ENCODE peak calls at places on chromosome 10, in eight cellular contexts. F is fibroblast of pulmonary artery, L is foreskin fibroblast, A is GM06990, Q is GM12865, Z is tibial nerve, Y is lower lobe of right lung, E is keratinocyte. H is an unnamed sample.

GRCh38 chr10:132280646-132281074 is 27.1 kb downstream of the STK32C start:
- DNase-seq in E (no peak), Z (no peak), F (no peak), A (no peak), Y (peak), L (no peak), Q (no peak), H (no peak)

GRCh38 chr10:86256690-86257315 is 109.8 kb downstream of the GRID1 start:
- DNase-seq in L (no peak), Z (no peak), Y (no peak), F (no peak), A (no peak), Q (no peak), E (no peak), H (no peak)

GRCh38 chr10:132208489-132209050 is 21.8 kb downstream of the DPYSL4 start:
- DNase-seq in E (no peak), Q (no peak), F (no peak), A (no peak), Z (no peak), Y (no peak), L (no peak), H (no peak)

GRCh38 chr10:63281967-63282366 is 148.8 kb downstream of the NRBF2 start:
- DNase-seq in F (peak), L (peak), A (no peak), Z (no peak), E (no peak), Y (no peak), Q (no peak), H (no peak)

GRCh38 chr10:13006037-13006436 is 4.5 kb upstream of the CCDC3 start:
- DNase-seq in F (no peak), A (no peak), Q (no peak), E (no peak), L (no peak), Z (no peak), Y (no peak), H (no peak)

GRCh38 chr10:28296023-28296422 is 6.8 kb downstream of the MPP7 start:
- DNase-seq in F (no peak), A (no peak), Z (no peak), Q (no peak), L (no peak), E (no peak), Y (no peak), H (no peak)

GRCh38 chr10:34323197-34323596 is 491.9 kb downstream of the PARD3 start:
- DNase-seq in F (peak), Y (no peak), E (no peak), Z (no peak), A (no peak), L (peak), Q (no peak), H (peak)

GRCh38 chr10:21894648-21895342 is 108.7 kb downstream of the DNAJC1 start:
- DNase-seq in A (no peak), Q (peak), Z (no peak), L (no peak), Y (no peak), F (no peak), E (no peak), H (no peak)

GRCh38 chr10:90354914-90355313 is 502.9 kb downstream of the HTR7 start:
- DNase-seq in Y (no peak), E (no peak), L (no peak), F (no peak), Z (no peak), A (no peak), Q (no peak), H (no peak)

GRCh38 chr10:103111918-103112877 is 80.9 kb downstream of the NT5C2 start:
- DNase-seq in Y (no peak), Z (no peak), A (peak), L (no peak), F (no peak), E (no peak), Q (peak), H (no peak)

GRCh38 chr10:75265856-75266255 is 30.1 kb upstream of the COMTD1 start:
- DNase-seq in E (no peak), Z (no peak), A (no peak), Q (no peak), Y (no peak), F (no peak), L (no peak), H (no peak)

GRCh38 chr10:57880441-57881301 is 387.0 kb downstream of the IPMK start:
- DNase-seq in Y (no peak), E (no peak), L (peak), Q (no peak), A (no peak), F (no peak), Z (no peak), H (no peak)

GRCh38 chr10:102646610-102647432 is 2.5 kb downstream of the TRIM8 start:
- DNase-seq in Z (peak), F (peak), Q (peak), A (peak), Y (peak), E (no peak), L (peak), H (peak)

GRCh38 chr10:69160809-69161225 is 19.2 kb upstream of the SUPV3L1 start:
- DNase-seq in A (no peak), E (no peak), Y (no peak), Q (no peak), F (peak), Z (no peak), L (peak), H (no peak)

GRCh38 chr10:133134411-133135115 is 25.5 kb upstream of the KNDC1 start:
- DNase-seq in F (no peak), Q (no peak), Z (no peak), E (no peak), L (no peak), Y (peak), A (no peak), H (no peak)

GRCh38 chr10:91022924-91023707 is 102.2 kb upstream of the ANKRD1 start:
- DNase-seq in F (peak), Q (no peak), Z (peak), E (no peak), A (no peak), L (peak), Y (no peak), H (peak)

GRCh38 chr10:87092861-87093460 is 1.7 kb downstream of the GLUD1 start:
- DNase-seq in E (no peak), Y (no peak), F (peak), L (peak), A (no peak), Q (peak), Z (no peak), H (no peak)

GRCh38 chr10:60176900-60177299 is 212.8 kb downstream of the ANK3 start:
- DNase-seq in A (no peak), F (no peak), Q (no peak), E (no peak), Z (no peak), Y (no peak), L (no peak), H (no peak)

GRCh38 chr10:1061930-1062769 is 6.0 kb downstream of the WDR37 start:
- DNase-seq in Z (no peak), A (no peak), L (no peak), Y (no peak), E (no peak), Q (no peak), F (peak), H (peak)

GRCh38 chr10:79026806-79027146 is 42.0 kb upstream of the ZMIZ1 start:
- DNase-seq in E (no peak), Q (no peak), A (no peak), L (no peak), Y (no peak), F (no peak), Z (no peak), H (no peak)

GRCh38 chr10:89301231-89301630 is 615 bp upstream of the IFIT2 start:
- DNase-seq in E (no peak), Y (no peak), Q (peak), Z (peak), L (peak), F (peak), A (no peak), H (peak)

GRCh38 chr10:15349133-15349532 is 22.0 kb downstream of the FAM171A1 start:
- DNase-seq in A (no peak), F (no peak), L (no peak), Z (no peak), E (no peak), Q (no peak), Y (no peak), H (no peak)

GRCh38 chr10:59138052-59138451 is 38.4 kb upstream of the PHYHIPL start:
- DNase-seq in Q (no peak), E (no peak), F (no peak), A (no peak), L (no peak), Y (no peak), Z (no peak), H (no peak)

GRCh38 chr10:112286837-112287818 is 3.9 kb downstream of the TECTB start:
- DNase-seq in A (no peak), Y (no peak), E (no peak), Q (no peak), L (no peak), Z (no peak), F (no peak), H (no peak)

GRCh38 chr10:110380255-110380654 is 75.5 kb upstream of the SMNDC1 start:
- DNase-seq in F (no peak), Y (no peak), Z (no peak), L (no peak), E (no peak), Q (no peak), A (no peak), H (no peak)

GRCh38 chr10:48507933-48508830 is 96.7 kb downstream of the ARHGAP22 start:
- DNase-seq in Y (no peak), L (peak), A (no peak), Q (no peak), Z (peak), E (no peak), F (no peak), H (peak)

GRCh38 chr10:86944907-86945306 is 12.5 kb downstream of the MMRN2 start:
- DNase-seq in Z (no peak), F (no peak), A (no peak), Q (no peak), L (no peak), Y (no peak), E (no peak), H (no peak)

GRCh38 chr10:132406181-132406580 is 9.2 kb downstream of the PWWP2B start:
- DNase-seq in Q (no peak), L (no peak), E (no peak), F (no peak), A (no peak), Z (no peak), Y (peak), H (no peak)

GRCh38 chr10:26445411-26446031 is 7.4 kb downstream of the APBB1IP start:
- DNase-seq in Q (no peak), L (peak), E (no peak), Z (no peak), Y (no peak), F (no peak), A (no peak), H (no peak)

GRCh38 chr10:14665304-14665703 is 109.4 kb downstream of the FAM107B start:
- DNase-seq in Y (no peak), Z (no peak), L (peak), F (peak), E (no peak), A (no peak), Q (peak), H (no peak)

GRCh38 chr10:34334908-34335307 is 480.2 kb downstream of the PARD3 start:
- DNase-seq in A (no peak), Q (no peak), E (no peak), Z (no peak), Y (no peak), L (no peak), F (no peak), H (no peak)

GRCh38 chr10:119358140-119358512 is 150.8 kb downstream of the GRK5 start:
- DNase-seq in L (no peak), E (no peak), Z (no peak), A (no peak), Y (no peak), Q (no peak), F (no peak), H (no peak)

GRCh38 chr10:133277277-133277992 is 767 bp upstream of the ADAM8 start:
- DNase-seq in L (no peak), F (no peak), E (no peak), A (no peak), Z (no peak), Y (no peak), Q (no peak), H (no peak)

GRCh38 chr10:30885423-30885822 is 146.2 kb downstream of the ZNF438 start:
- DNase-seq in Z (no peak), E (no peak), Q (no peak), F (no peak), L (no peak), A (no peak), Y (no peak), H (no peak)

GRCh38 chr10:31761156-31761555 is 167.5 kb downstream of the ARHGAP12 start:
- DNase-seq in L (peak), F (no peak), E (no peak), Z (no peak), Q (no peak), A (no peak), Y (no peak), H (peak)

GRCh38 chr10:42596196-42596595 is 42.2 kb downstream of the ZNF33B start:
- DNase-seq in A (no peak), F (no peak), Y (no peak), Q (no peak), E (no peak), Z (no peak), L (no peak), H (no peak)

GRCh38 chr10:79185796-79186374 is 117.1 kb downstream of the ZMIZ1 start:
- DNase-seq in Z (no peak), E (no peak), L (no peak), Q (no peak), A (no peak), Y (no peak), F (no peak), H (no peak)

GRCh38 chr10:104643023-104643663 is 2.1 kb downstream of the SORCS3 start:
- DNase-seq in Z (no peak), E (no peak), A (no peak), F (no peak), Y (no peak), L (no peak), Q (no peak), H (no peak)
- H3K4me3 ChIP-seq in Z (peak), E (no peak), A (no peak), F (no peak), Y (no peak), L (no peak), Q (no peak), H (no peak)

DNA sequence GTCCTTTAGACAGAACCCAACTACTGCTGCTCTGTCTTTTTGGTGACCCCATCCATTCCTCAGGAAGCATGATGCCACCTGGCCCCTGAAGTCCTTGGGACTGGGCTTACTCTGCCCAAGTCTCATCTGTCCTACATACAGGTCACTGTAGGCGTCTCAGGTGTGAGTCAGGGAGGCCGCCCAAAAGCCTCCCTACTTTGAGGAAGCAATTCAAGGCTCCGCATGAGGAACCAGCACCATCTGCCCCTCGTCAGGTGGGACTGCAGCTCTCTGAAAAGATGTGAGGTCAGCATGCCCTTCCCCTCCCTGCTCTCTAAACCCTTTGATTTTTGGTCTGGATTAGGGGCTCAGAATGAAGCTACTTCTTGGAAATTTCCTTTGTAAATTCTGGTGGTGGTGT is 354.8 kb downstream of the CXCL12 start:
- DNase-seq in F (no peak), L (no peak), Q (peak), Z (no peak), A (no peak), E (no peak), Y (no peak), H (peak)
- TF ChIP-seq CTCF in F (no peak), L (no peak), Q (peak), Z (no peak), A (peak), E (peak), Y (no peak), H (peak)

DNA sequence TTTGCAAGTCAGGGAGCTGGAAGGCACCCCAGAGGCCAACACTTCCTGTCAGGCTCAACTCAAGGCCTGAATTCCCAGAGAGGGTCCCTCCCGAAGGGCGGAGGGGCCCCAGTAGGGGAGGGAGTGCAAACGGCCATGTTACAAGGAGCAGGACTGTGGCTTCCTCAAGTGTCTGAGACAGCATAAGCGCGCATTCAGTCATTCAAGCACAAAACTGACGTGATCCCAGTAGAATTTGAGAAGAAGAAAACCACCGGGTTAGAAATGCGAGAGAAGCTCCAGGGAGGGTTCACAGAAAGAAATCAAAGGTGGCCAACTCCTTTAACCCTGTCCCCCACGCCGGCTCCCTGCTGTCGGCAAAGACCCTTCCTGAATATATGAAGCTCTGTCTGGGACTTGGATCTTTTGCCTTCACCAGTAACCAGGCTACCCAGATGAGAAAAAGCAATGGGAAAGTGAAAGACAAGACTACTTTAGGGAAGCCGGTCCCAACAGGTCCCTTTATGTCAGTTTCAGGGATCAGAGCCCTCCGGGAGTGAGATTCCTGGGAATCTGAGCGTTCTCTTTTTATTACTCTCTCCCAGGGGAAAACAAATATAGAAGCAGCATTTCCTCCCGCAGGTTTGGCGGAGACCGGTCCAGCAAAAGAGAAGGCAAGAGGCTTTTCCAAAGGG is 1.3 kb downstream of the AFAP1L2 start:
- DNase-seq in F (no peak), Q (peak), A (no peak), Y (no peak), L (no peak), E (no peak), Z (no peak), H (no peak)
- H3K4me3 ChIP-seq in F (no peak), Q (peak), A (peak), Y (peak), L (peak), E (peak), Z (peak), H (no peak)

GRCh38 chr10:125002044-125002422 is 60.1 kb downstream of the ZRANB1 start:
- DNase-seq in E (no peak), L (no peak), Q (no peak), Z (no peak), A (no peak), Y (peak), F (no peak), H (no peak)

GRCh38 chr10:125002423-125003145 is 60.7 kb downstream of the ZRANB1 start:
- DNase-seq in Y (peak), E (no peak), A (no peak), Q (no peak), Z (no peak), L (no peak), F (no peak), H (no peak)

GRCh38 chr10:125003901-125004467 is 62.1 kb downstream of the ZRANB1 start:
- DNase-seq in Z (no peak), A (no peak), Q (no peak), F (no peak), E (no peak), L (no peak), Y (peak), H (no peak)

GRCh38 chr10:125004571-125005311 is 62.8 kb downstream of the ZRANB1 start:
- DNase-seq in Y (peak), E (no peak), Q (no peak), Z (no peak), F (no peak), A (no peak), L (no peak), H (no peak)

DNA sequence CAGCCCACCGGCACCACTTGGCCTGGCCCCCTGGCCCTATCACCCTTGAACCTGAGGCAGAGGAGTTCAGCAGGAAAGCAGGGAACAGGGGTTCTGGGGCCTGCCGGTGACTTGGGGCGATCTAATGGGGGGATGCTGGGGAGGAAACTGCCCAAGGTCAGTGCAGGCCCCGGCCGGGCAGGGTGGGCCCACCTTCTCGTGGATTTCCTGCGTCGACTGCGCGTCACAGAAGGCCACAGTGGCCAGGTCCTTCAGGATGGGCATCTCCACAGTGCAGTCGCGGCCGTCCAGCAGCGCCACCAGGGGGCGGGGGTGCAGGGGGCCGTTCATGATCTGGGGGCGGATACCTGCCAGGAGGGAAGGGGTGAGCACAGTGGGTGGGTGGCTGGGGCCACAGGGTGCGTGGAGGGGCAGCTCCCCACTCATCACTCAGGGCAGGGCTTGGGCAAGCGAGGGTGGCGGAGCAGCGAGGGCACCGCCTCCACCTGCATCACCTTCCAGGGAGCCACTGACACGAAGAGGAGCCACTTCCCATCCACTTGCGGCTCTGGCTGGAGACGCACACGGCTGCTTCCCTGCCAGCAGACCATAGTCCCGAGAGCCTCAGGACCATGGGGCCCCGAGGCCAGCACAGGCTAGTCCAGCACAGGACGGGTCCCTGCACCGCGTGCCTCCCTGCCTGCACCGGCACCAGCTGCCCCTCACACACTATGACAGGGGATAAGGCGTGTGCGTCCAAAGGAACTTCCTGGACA is 61.4 kb downstream of the ZRANB1 start:
- DNase-seq in E (no peak), Z (no peak), L (no peak), Q (no peak), F (no peak), Y (peak), A (no peak), H (no peak)
- TF ChIP-seq CTCF in E (no peak), Z (no peak), L (no peak), Q (no peak), F (no peak), Y (no peak), A (no peak), H (no peak)

DNA sequence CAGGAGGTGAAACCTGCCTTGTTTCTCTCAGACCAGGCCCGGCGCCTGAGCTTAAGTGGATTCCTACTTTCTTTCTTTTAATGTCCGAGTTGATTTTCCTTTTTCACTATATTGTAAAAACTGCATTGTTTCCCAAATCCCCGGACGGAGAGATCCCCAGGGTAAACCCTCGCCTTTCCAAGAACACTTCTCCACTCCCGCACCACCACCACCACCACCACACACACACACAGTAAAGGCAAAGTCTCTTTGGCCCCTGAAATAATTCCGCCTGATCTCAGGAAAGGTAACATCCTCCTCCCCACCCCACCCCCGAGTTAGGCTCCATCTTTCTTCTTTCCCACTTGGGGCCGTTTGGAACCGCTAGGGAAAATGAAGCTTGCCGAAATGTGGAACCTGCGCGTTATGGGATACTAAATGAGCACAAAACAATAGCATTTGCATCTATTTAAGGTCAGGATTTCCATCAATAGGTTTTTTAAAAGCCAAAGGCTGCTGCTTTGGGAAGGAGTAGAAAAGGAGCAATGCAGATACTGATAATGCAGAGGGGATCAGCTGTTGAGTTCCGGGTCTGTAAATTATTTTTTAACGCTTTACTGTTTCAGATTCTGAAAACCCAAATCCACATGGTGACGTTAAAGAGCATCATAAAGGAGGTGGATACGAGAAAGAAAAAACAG is 2.5 kb downstream of the HPSE2 start:
- DNase-seq in Z (no peak), Q (no peak), E (no peak), L (peak), F (no peak), Y (no peak), A (no peak), H (no peak)
- H3K4me3 ChIP-seq in Z (peak), Q (no peak), E (no peak), L (peak), F (no peak), Y (peak), A (no peak), H (no peak)

H was measured in fibroblast of the aortic adventitia.